ENCODE peak calls at places on chromosomes 6 and 20, in seven cellular contexts. F, J, R, V, Z, B and D are unnamed samples.
A peak's percentile ranks its signal among the peaks of the same experiment; 100 is the strongest.

GRCh38 chr20:51631011-51631950 is 88.8 kb upstream of the NFATC2 start:
- DNase-seq in V (no peak), B (no peak), R (peak; percentile 96), J (no peak), F (peak; percentile 62), Z (peak; percentile 99), D (peak; percentile 11)

GRCh38 chr6:39923394-39923793 is 10.9 kb downstream of the MOCS1 start:
- DNase-seq in J (no peak), Z (no peak), V (no peak), B (no peak), F (no peak), R (no peak), D (peak; percentile 55)

GRCh38 chr6:35063701-35064507 is 77.2 kb downstream of the TCP11 start:
- DNase-seq in F (no peak), R (no peak), V (no peak), B (no peak), Z (no peak), J (no peak), D (no peak)

GRCh38 chr20:32436968-32437367 is 78.8 kb downstream of the ASXL1 start:
- DNase-seq in R (no peak), J (no peak), V (no peak), F (peak; percentile 20), Z (no peak), B (no peak), D (no peak)

GRCh38 chr6:90144396-90144795 is 152.2 kb downstream of the BACH2 start:
- DNase-seq in J (no peak), V (no peak), B (peak; percentile 71), Z (no peak), F (no peak), R (no peak), D (no peak)

GRCh38 chr20:23032056-23032455 is 3.1 kb upstream of the SSTR4 start:
- DNase-seq in R (no peak), J (no peak), V (no peak), Z (no peak), B (no peak), F (no peak), D (no peak)

GRCh38 chr6:109381007-109381746 is 1.1 kb downstream of the CD164 start:
- DNase-seq in V (no peak), R (no peak), F (no peak), J (no peak), Z (peak; percentile 28), B (no peak), D (peak; percentile 15)

GRCh38 chr6:106257195-106257594 is 68.4 kb downstream of the ATG5 start:
- DNase-seq in F (no peak), Z (peak; percentile 70), J (no peak), B (no peak), R (peak; percentile 74), V (no peak), D (no peak)

GRCh38 chr6:133392015-133392414 is 150.9 kb downstream of the EYA4 start:
- DNase-seq in R (no peak), B (no peak), F (no peak), V (no peak), Z (peak; percentile 42), J (no peak), D (no peak)

GRCh38 chr6:134421496-134421895 is 103.6 kb upstream of the SGK1 start:
- DNase-seq in J (no peak), B (no peak), V (no peak), F (no peak), R (peak; percentile 78), Z (peak; percentile 73), D (no peak)

GRCh38 chr6:157456524-157456829 is 75.5 kb downstream of the ZDHHC14 start:
- DNase-seq in F (no peak), V (no peak), Z (no peak), J (no peak), R (no peak), B (no peak), D (no peak)

GRCh38 chr20:3248167-3248992 is 9.4 kb upstream of the SLC4A11 start:
- DNase-seq in J (no peak), B (peak; percentile 66), F (no peak), R (no peak), Z (peak; percentile 34), V (no peak), D (no peak)

GRCh38 chr20:59939879-59940128 is 301 bp downstream of the PPP1R3D start:
- DNase-seq in F (no peak), J (no peak), R (no peak), B (no peak), Z (no peak), V (no peak), D (peak; percentile 66)

GRCh38 chr6:157690441-157691210 is 132.4 kb upstream of the SNX9 start:
- DNase-seq in R (no peak), Z (no peak), F (no peak), B (no peak), J (no peak), V (no peak), D (no peak)

GRCh38 chr20:6613280-6613861 is 154.1 kb upstream of the BMP2 start:
- DNase-seq in J (no peak), R (no peak), B (no peak), Z (no peak), V (no peak), F (no peak), D (no peak)

GRCh38 chr20:6707231-6707870 is 60.1 kb upstream of the BMP2 start:
- DNase-seq in R (no peak), Z (peak; percentile 31), V (no peak), J (no peak), B (no peak), F (no peak), D (no peak)

GRCh38 chr6:73340048-73340447 is 14.0 kb downstream of the DPPA5 start:
- DNase-seq in V (no peak), B (no peak), F (no peak), R (peak; percentile 26), Z (peak; percentile 24), J (no peak), D (no peak)

GRCh38 chr20:34344256-34344637 is 18.8 kb upstream of the ITCH start:
- DNase-seq in F (no peak), Z (no peak), R (no peak), J (no peak), V (no peak), B (no peak), D (no peak)

GRCh38 chr6:112833546-112834215 is 486.6 kb downstream of the RFPL4B start:
- DNase-seq in R (no peak), B (no peak), Z (peak; percentile 65), J (no peak), F (no peak), V (no peak), D (no peak)

GRCh38 chr6:111680013-111680712 is 74.5 kb upstream of the TRAF3IP2 start:
- DNase-seq in B (no peak), R (no peak), V (no peak), J (no peak), F (no peak), Z (no peak), D (no peak)

GRCh38 chr20:48835390-48835789 is 7.6 kb upstream of the PREX1 start:
- DNase-seq in R (no peak), J (no peak), V (no peak), B (no peak), Z (no peak), F (no peak), D (no peak)

GRCh38 chr6:93021235-93021909 is 398.0 kb downstream of the EPHA7 start:
- DNase-seq in R (no peak), Z (no peak), B (no peak), J (no peak), F (no peak), V (no peak), D (no peak)

GRCh38 chr6:138647006-138647405 is 126.6 kb upstream of the CCDC28A start:
- DNase-seq in V (no peak), Z (peak; percentile 63), J (no peak), F (no peak), B (no peak), R (peak; percentile 28), D (no peak)

GRCh38 chr6:137471951-137472350 is 22.2 kb downstream of the OLIG3 start:
- DNase-seq in R (no peak), Z (no peak), V (no peak), F (no peak), B (no peak), J (no peak), D (no peak)